ENCODE peak calls at places on chromosomes 3 and 15, in six cellular contexts. J, N, Z, B, W and I are unnamed samples.

GRCh38 chr15:91694131-91694828 is 159.2 kb upstream of the SLCO3A1 start:
- DNase-seq in J (peak; percentile 27), Z (no peak), W (no peak), B (peak; percentile 23), N (peak; percentile 5), I (peak; percentile 74)

GRCh38 chr3:77690284-77690869 is 650.5 kb downstream of the ROBO2 start:
- DNase-seq in N (no peak), Z (no peak), J (no peak), W (no peak), B (no peak), I (no peak)

GRCh38 chr15:80310776-80311175 is 58.8 kb upstream of the CTXND1 start:
- DNase-seq in J (no peak), B (no peak), N (no peak), Z (no peak), W (no peak), I (no peak)

GRCh38 chr15:80514071-80514780 is 110.0 kb downstream of the ARNT2 start:
- DNase-seq in B (peak; percentile 75), W (peak; percentile 5), J (no peak), Z (no peak), N (no peak), I (no peak)

GRCh38 chr15:44726568-44727461 is 9.5 kb upstream of the TRIM69 start:
- DNase-seq in N (peak; percentile 98), W (peak; percentile 89), B (peak; percentile 94), Z (peak; percentile 77), J (peak; percentile 50), I (peak; percentile 78)

GRCh38 chr3:12638105-12638504 is 25.8 kb downstream of the RAF1 start:
- DNase-seq in N (peak; percentile 17), Z (no peak), B (peak; percentile 70), J (no peak), W (peak; percentile 21), I (no peak)

GRCh38 chr3:59052803-59053411 is 3.1 kb upstream of the CFAP20DC start:
- DNase-seq in Z (no peak), W (peak; percentile 50), J (peak; percentile 22), B (peak; percentile 47), N (peak; percentile 26), I (no peak)

GRCh38 chr3:8280161-8280560 is 221.5 kb upstream of the LMCD1 start:
- DNase-seq in Z (no peak), W (no peak), J (no peak), B (no peak), N (no peak), I (no peak)

GRCh38 chr3:55333923-55334322 is 153.2 kb downstream of the WNT5A start:
- DNase-seq in Z (no peak), N (no peak), W (no peak), B (peak; percentile 84), J (no peak), I (no peak)

GRCh38 chr15:91942676-91943417 is 89.3 kb downstream of the SLCO3A1 start:
- DNase-seq in N (peak; percentile 78), J (no peak), Z (peak; percentile 21), B (peak; percentile 89), W (peak; percentile 98), I (peak; percentile 51)

GRCh38 chr15:80188293-80188692 is 35.5 kb downstream of the FAH start:
- DNase-seq in B (no peak), N (no peak), Z (no peak), W (peak; percentile 30), J (no peak), I (no peak)

GRCh38 chr3:156492801-156493261 is 62.1 kb downstream of the SSR3 start:
- DNase-seq in B (no peak), N (peak; percentile 57), W (no peak), Z (no peak), J (no peak), I (no peak)

GRCh38 chr15:20349774-20350498 is 191.7 kb downstream of the GOLGA6L6 start:
- DNase-seq in N (no peak), Z (no peak), W (no peak), J (no peak), B (no peak), I (no peak)

GRCh38 chr3:62493116-62493801 is 119.9 kb upstream of the FEZF2 start:
- DNase-seq in J (no peak), N (peak; percentile 0), B (no peak), W (no peak), Z (no peak), I (no peak)

GRCh38 chr15:56963126-56963525 is 44.7 kb downstream of the TCF12 start:
- DNase-seq in Z (no peak), J (no peak), N (no peak), B (no peak), W (no peak), I (no peak)

GRCh38 chr3:50428007-50428633 is 68.8 kb upstream of the TMEM115 start:
- DNase-seq in J (peak; percentile 86), Z (peak; percentile 43), N (no peak), W (peak; percentile 4), B (no peak), I (no peak)

GRCh38 chr15:69513450-69513849 is 60.8 kb downstream of the RPLP1 start:
- DNase-seq in Z (no peak), B (no peak), W (no peak), J (no peak), N (no peak), I (peak; percentile 42)

GRCh38 chr3:3080309-3080708 is 29.9 kb downstream of the IL5RA start:
- DNase-seq in W (no peak), Z (no peak), J (no peak), B (no peak), N (no peak), I (no peak)

GRCh38 chr3:169591983-169592644 is 71.4 kb downstream of the MECOM start:
- DNase-seq in J (no peak), B (peak; percentile 15), Z (no peak), W (no peak), N (no peak), I (no peak)

GRCh38 chr3:11914651-11915050 is 68.0 kb upstream of the TAMM41 start:
- DNase-seq in B (no peak), W (no peak), N (no peak), Z (no peak), J (no peak), I (no peak)

GRCh38 chr15:80706161-80706560 is 11.1 kb downstream of the ABHD17C start:
- DNase-seq in N (no peak), W (no peak), B (no peak), J (no peak), Z (no peak), I (no peak)

GRCh38 chr3:49410102-49410843 is 1.5 kb downstream of the RHOA start:
- DNase-seq in Z (no peak), B (no peak), W (no peak), N (no peak), J (no peak), I (no peak)

GRCh38 chr3:124584552-124585391 is 145.5 kb upstream of the UMPS start:
- DNase-seq in W (peak; percentile 35), J (peak; percentile 79), N (peak; percentile 64), Z (peak; percentile 7), B (peak; percentile 22), I (peak; percentile 31)

GRCh38 chr15:90481023-90481422 is 48.7 kb upstream of the CRTC3 start:
- DNase-seq in Z (no peak), N (no peak), B (no peak), W (no peak), J (no peak), I (no peak)
- H3K36me3 ChIP-seq in Z (peaks cover 60% of the 10 kb centered on the region), N (peaks cover 61% of the 10 kb centered on the region), B (peaks cover 44% of the 10 kb centered on the region), W (peaks cover 32% of the 10 kb centered on the region), J (peaks cover 2% of the 10 kb centered on the region), I (peaks cover 79% of the 10 kb centered on the region)

GRCh38 chr15:76339302-76340197 is 3.0 kb downstream of the ISL2 start:
- DNase-seq in W (no peak), J (no peak), B (no peak), N (no peak), Z (no peak), I (no peak)
- H3K36me3 ChIP-seq in W (no peaks in the 10 kb centered on the region), J (no peaks in the 10 kb centered on the region), B (peaks cover 23% of the 10 kb centered on the region), N (no peaks in the 10 kb centered on the region), Z (no peaks in the 10 kb centered on the region), I (no peaks in the 10 kb centered on the region)

GRCh38 chr3:64617610-64618009 is 70.2 kb downstream of the ADAMTS9 start:
- DNase-seq in Z (no peak), J (no peak), N (no peak), B (no peak), W (no peak), I (no peak)
- H3K36me3 ChIP-seq in Z (no peaks in the 10 kb centered on the region), J (peaks cover 36% of the 10 kb centered on the region), N (no peaks in the 10 kb centered on the region), B (peaks cover 20% of the 10 kb centered on the region), W (no peaks in the 10 kb centered on the region), I (peaks cover 18% of the 10 kb centered on the region)

GRCh38 chr3:141901914-141902313 is 25.5 kb downstream of the ATP1B3 start:
- DNase-seq in Z (no peak), J (no peak), N (no peak), W (no peak), B (no peak), I (no peak)
- H3K36me3 ChIP-seq in Z (no peaks in the 10 kb centered on the region), J (peaks cover 24% of the 10 kb centered on the region), N (peaks cover 7% of the 10 kb centered on the region), W (peaks cover 7% of the 10 kb centered on the region), B (peaks cover 7% of the 10 kb centered on the region), I (peaks cover 21% of the 10 kb centered on the region)

GRCh38 chr15:59111267-59111666 is 6.3 kb downstream of the CCNB2 start:
- DNase-seq in B (no peak), W (no peak), J (no peak), Z (no peak), N (no peak), I (no peak)
- H3K36me3 ChIP-seq in B (peaks cover 2% of the 10 kb centered on the region), W (peaks cover 1% of the 10 kb centered on the region), J (peaks cover 82% of the 10 kb centered on the region), Z (no peaks in the 10 kb centered on the region), N (peaks cover 88% of the 10 kb centered on the region), I (no peaks in the 10 kb centered on the region)